ENCODE peak calls at places on chromosome 6, in ten cellular contexts. X is stomach, N is HCT116, B is lower leg skin, T is spleen, P is uterus, W is adrenal gland, M is GM12892, V is tibial nerve, R is H1. C is an unnamed sample.

GRCh38 chr6:26743941-26744699 is 84.6 kb upstream of the ZNF322 start:
- DNase-seq in B (no peak), N (no peak), R (no peak), W (no peak), P (no peak), V (no peak), T (no peak), X (no peak), M (no peak), C (no peak)

GRCh38 chr6:87391334-87391733 is 16.4 kb upstream of the CFAP206 start:
- DNase-seq in V (no peak), W (peak), P (no peak), T (no peak), N (peak), M (no peak), X (no peak), R (peak), B (no peak), C (peak)

GRCh38 chr6:119110601-119111548 is 32.4 kb upstream of the FAM184A start:
- DNase-seq in V (no peak), N (peak), X (no peak), B (no peak), W (peak), T (no peak), R (no peak), P (peak), M (no peak), C (no peak)

GRCh38 chr6:37493047-37493995 is 6.4 kb downstream of the CCDC167 start:
- DNase-seq in M (no peak), X (peak), P (no peak), R (no peak), W (no peak), N (no peak), V (no peak), T (no peak), B (no peak), C (no peak)

GRCh38 chr6:39214120-39214813 is 15.0 kb downstream of the KCNK5 start:
- DNase-seq in M (no peak), R (no peak), V (no peak), X (no peak), B (no peak), W (no peak), T (no peak), P (no peak), N (no peak), C (no peak)

GRCh38 chr6:104943781-104944180 is 13.1 kb upstream of the LIN28B start:
- DNase-seq in V (no peak), R (no peak), X (no peak), M (no peak), P (no peak), T (no peak), B (no peak), N (peak), W (no peak), C (no peak)

GRCh38 chr6:38997128-38997761 is 51.3 kb upstream of the GLP1R start:
- DNase-seq in X (peak), V (no peak), R (peak), W (no peak), N (no peak), B (no peak), P (no peak), M (no peak), T (no peak), C (no peak)

GRCh38 chr6:40210628-40211056 is 276.4 kb upstream of the MOCS1 start:
- DNase-seq in N (no peak), X (no peak), P (no peak), M (no peak), T (no peak), R (no peak), W (no peak), V (no peak), B (no peak), C (no peak)

GRCh38 chr6:93248591-93248990 is 170.8 kb downstream of the EPHA7 start:
- DNase-seq in X (no peak), W (no peak), M (no peak), R (no peak), V (no peak), P (no peak), N (no peak), B (no peak), T (peak), C (no peak)

GRCh38 chr6:163262080-163262479 is 152.4 kb upstream of the QKI start:
- DNase-seq in P (no peak), V (no peak), X (no peak), W (no peak), N (no peak), T (no peak), M (no peak), R (no peak), B (no peak), C (no peak)

GRCh38 chr6:109339906-109340678 is 42.2 kb downstream of the CD164 start:
- DNase-seq in R (no peak), B (no peak), M (no peak), P (no peak), W (no peak), V (no peak), T (no peak), X (no peak), N (no peak), C (no peak)
- TF ChIP-seq POLR2A in R (no peak), B (no peak), M (no peak), P (no peak), W (no peak), V (no peak), T (no peak), X (no peak), N (no peak), C (no peak)

GRCh38 chr6:13336553-13336952 is 8.2 kb upstream of the TBC1D7 start:
- DNase-seq in T (peak), B (peak), R (peak), V (peak), P (peak), W (peak), N (peak), X (peak), M (peak), C (peak)

GRCh38 chr6:13332349-13332706 is 4.0 kb upstream of the TBC1D7 start:
- DNase-seq in R (no peak), P (no peak), M (no peak), B (no peak), W (no peak), T (no peak), X (no peak), N (no peak), V (no peak), C (no peak)

GRCh38 chr6:13331516-13332348 is 3.4 kb upstream of the TBC1D7 start:
- DNase-seq in N (peak), P (no peak), X (no peak), T (no peak), R (no peak), B (no peak), M (no peak), W (no peak), V (no peak), C (no peak)

GRCh38 chr6:13338038-13338437 is 9.7 kb upstream of the TBC1D7 start:
- DNase-seq in T (no peak), B (no peak), W (no peak), X (no peak), R (no peak), N (no peak), M (no peak), V (no peak), P (no peak), C (no peak)

DNA sequence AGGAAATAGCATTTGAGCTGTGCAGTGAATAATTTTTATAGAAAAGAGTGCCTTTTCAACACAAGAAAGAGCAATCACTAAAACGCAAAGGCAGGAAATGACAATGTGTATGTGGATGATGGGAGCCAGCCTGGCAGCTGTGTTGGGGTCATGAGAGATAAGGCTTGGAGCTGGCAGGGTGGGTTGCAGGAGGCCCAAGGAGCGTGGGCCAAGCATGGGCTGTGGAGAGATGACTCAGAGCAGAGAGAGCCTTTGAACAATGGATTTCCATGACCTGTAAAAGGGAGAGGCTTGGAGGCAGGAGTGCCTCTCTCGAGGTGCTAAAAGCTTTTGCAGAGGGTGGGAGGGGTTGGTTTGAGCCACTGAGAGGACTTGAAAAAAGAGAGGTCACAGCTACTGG is 6.6 kb upstream of the TBC1D7 start:
- DNase-seq in M (no peak), B (no peak), V (no peak), N (no peak), R (no peak), X (no peak), T (no peak), P (no peak), W (no peak), C (no peak)
- TF ChIP-seq POLR2A in M (no peak), B (no peak), V (no peak), N (no peak), R (no peak), X (no peak), T (no peak), P (no peak), W (no peak), C (no peak)

GRCh38 chr6:144634371-144634770 is 349.2 kb downstream of the UTRN start:
- DNase-seq in R (no peak), M (no peak), X (no peak), W (no peak), V (no peak), T (no peak), N (no peak), B (no peak), P (no peak), C (no peak)
- TF ChIP-seq POLR2A in R (no peak), M (no peak), X (no peak), W (no peak), V (no peak), T (no peak), N (no peak), B (no peak), P (no peak), C (no peak)

DNA sequence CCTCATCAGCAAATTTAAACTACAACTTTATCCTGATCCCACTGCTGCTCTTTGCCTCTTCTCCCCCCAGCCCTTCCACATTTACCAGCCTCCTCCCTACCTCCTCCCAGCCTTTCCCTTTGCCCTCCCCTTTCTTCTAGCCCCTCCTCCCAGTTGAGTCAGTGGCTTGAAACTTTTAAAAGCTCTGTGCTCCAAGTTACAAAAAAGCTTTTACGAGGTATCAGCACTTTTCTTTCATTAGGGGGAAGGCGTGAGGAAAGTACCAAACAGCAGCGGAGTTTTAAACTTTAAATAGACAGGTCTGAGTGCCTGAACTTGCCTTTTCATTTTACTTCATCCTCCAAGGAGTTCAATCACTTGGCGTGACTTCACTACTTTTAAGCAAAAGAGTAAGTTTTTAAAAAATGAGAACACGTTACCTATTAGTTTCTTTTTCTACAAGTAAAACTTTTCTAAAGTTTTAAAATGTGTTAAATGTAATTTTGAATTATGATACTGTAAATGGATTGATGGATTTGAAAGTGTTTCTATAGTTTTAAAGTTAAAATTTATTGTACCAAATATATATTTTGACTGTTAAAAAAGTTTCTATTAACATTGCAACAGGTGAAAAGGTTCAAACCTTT is at the start of gene GJA1:
- DNase-seq in R (peak), B (peak), X (no peak), M (no peak), W (peak), V (no peak), P (peak), N (no peak), T (no peak), C (peak)
- TF ChIP-seq POLR2A in R (peak), B (no peak), X (no peak), M (no peak), W (peak), V (peak), P (peak), N (no peak), T (no peak), C (no peak)

GRCh38 chr6:7142228-7142801 is 34.6 kb downstream of the RREB1 start:
- DNase-seq in B (no peak), T (peak), X (no peak), V (no peak), R (no peak), W (no peak), M (no peak), N (no peak), P (no peak), C (no peak)

GRCh38 chr6:7138111-7138510 is 30.4 kb downstream of the RREB1 start:
- DNase-seq in X (no peak), B (no peak), R (no peak), V (no peak), N (no peak), W (no peak), P (no peak), T (no peak), M (no peak), C (no peak)

GRCh38 chr6:7138921-7139358 is 31.2 kb downstream of the RREB1 start:
- DNase-seq in P (no peak), W (no peak), M (no peak), T (no peak), X (peak), N (peak), V (no peak), B (no peak), R (no peak), C (no peak)

GRCh38 chr6:7140631-7141366 is 33.0 kb downstream of the RREB1 start:
- DNase-seq in N (peak), V (peak), X (peak), W (peak), T (peak), B (peak), M (peak), R (no peak), P (peak), C (peak)

GRCh38 chr6:7139835-7140470 is 32.2 kb downstream of the RREB1 start:
- DNase-seq in B (no peak), R (no peak), V (no peak), T (no peak), W (no peak), P (no peak), X (no peak), N (no peak), M (no peak), C (no peak)
- TF ChIP-seq POLR2A in B (no peak), R (no peak), V (no peak), T (no peak), W (no peak), P (no peak), X (no peak), N (no peak), M (no peak), C (no peak)

DNA sequence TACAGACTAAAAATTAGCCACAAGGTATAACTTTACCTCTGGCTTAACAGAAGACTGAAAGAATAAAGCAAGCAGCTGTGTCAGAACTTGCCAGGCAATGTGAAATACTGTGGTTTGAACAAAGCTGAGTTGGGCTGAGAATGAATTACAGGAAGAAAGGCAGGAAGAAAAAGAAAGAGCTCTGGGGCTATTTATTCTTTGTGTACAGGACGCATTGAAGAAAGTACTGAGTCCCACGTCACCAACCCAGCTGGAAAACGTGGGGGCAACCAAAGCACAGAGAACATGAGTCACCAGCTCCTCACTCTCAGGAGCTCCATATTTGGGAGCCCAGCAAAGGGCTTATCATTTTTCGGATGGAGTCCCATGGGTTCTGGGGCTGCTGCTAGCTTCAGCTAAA is 121.6 kb upstream of the NEDD9 start:
- DNase-seq in M (no peak), V (no peak), W (no peak), X (no peak), N (no peak), T (no peak), R (no peak), P (peak), B (peak), C (no peak)
- TF ChIP-seq POLR2A in M (no peak), V (no peak), W (no peak), X (no peak), N (no peak), T (no peak), R (no peak), P (no peak), B (no peak), C (no peak)